ENCODE peak calls at places on chromosomes 7 and 10, in four cellular contexts. O is K562, B is A549, J is IMR-90. C is an unnamed sample.

GRCh38 chr7:149599636-149600206 is 102.1 kb upstream of the ZNF746 start:
- DNase-seq in O (no peak), B (no peak), J (no peak), C (no peak)

GRCh38 chr7:139714163-139714901 is 63.5 kb downstream of the HIPK2 start:
- DNase-seq in B (no peak), O (no peak), J (no peak), C (no peak)

GRCh38 chr10:48254745-48255144 is 19.8 kb downstream of the FRMPD2 start:
- DNase-seq in O (no peak), J (no peak), B (no peak), C (no peak)

GRCh38 chr10:77296534-77297369 is 340.9 kb downstream of the KCNMA1 start:
- DNase-seq in B (peak), O (no peak), J (no peak), C (no peak)

GRCh38 chr10:71253981-71254818 is 41.8 kb downstream of the UNC5B start:
- DNase-seq in J (no peak), B (no peak), O (no peak), C (no peak)

GRCh38 chr7:86282014-86282682 is 361.6 kb upstream of the GRM3 start:
- DNase-seq in B (no peak), O (no peak), J (no peak), C (no peak)

GRCh38 chr7:80253653-80254052 is 119.0 kb downstream of the GNAI1 start:
- DNase-seq in O (no peak), B (no peak), J (peak), C (no peak)

GRCh38 chr10:112744525-112744924 is 205.5 kb upstream of the TCF7L2 start:
- DNase-seq in B (no peak), J (no peak), O (no peak), C (no peak)

GRCh38 chr7:117974891-117975290 is 101.7 kb upstream of the CTTNBP2 start:
- DNase-seq in J (no peak), O (no peak), B (no peak), C (no peak)

GRCh38 chr10:125035136-125035535 is 93.2 kb downstream of the ZRANB1 start:
- DNase-seq in O (no peak), J (peak), B (peak), C (peak)

GRCh38 chr7:73964786-73965185 is 63.2 kb upstream of the ELN start:
- DNase-seq in B (no peak), J (no peak), O (no peak), C (no peak)

GRCh38 chr10:27742926-27743735 is 2.5 kb downstream of the MKX start:
- DNase-seq in B (peak), O (no peak), J (no peak), C (no peak)

GRCh38 chr7:94423865-94424264 is 29.2 kb downstream of the COL1A2 start:
- DNase-seq in J (peak), O (no peak), B (peak), C (no peak)

GRCh38 chr7:40717242-40717641 is 582.4 kb downstream of the SUGCT start:
- DNase-seq in J (peak), O (peak), B (peak), C (peak)

GRCh38 chr10:95188593-95188992 is 5.4 kb upstream of the ACSM6 start:
- DNase-seq in O (no peak), B (no peak), J (no peak), C (no peak)

GRCh38 chr7:121546632-121547340 is 150.7 kb upstream of the FAM3C start:
- DNase-seq in B (no peak), O (no peak), J (no peak), C (no peak)

GRCh38 chr7:100965723-100966541 is 3.4 kb upstream of the MUC12 start:
- DNase-seq in O (peak), B (peak), J (no peak), C (peak)

GRCh38 chr7:11650030-11650429 is 182.0 kb downstream of the THSD7A start:
- DNase-seq in O (no peak), J (no peak), B (no peak), C (no peak)

GRCh38 chr10:88651131-88651541 is 13.1 kb upstream of the LIPF start:
- DNase-seq in B (peak), O (no peak), J (peak), C (no peak)

GRCh38 chr7:5429253-5429856 is 5.7 kb upstream of the TNRC18 start:
- DNase-seq in O (peak), B (no peak), J (peak), C (no peak)

GRCh38 chr7:148492157-148492860 is 98.3 kb upstream of the C7orf33 start:
- DNase-seq in J (no peak), O (no peak), B (no peak), C (no peak)

GRCh38 chr7:13727279-13727678 is 262.2 kb downstream of the ETV1 start:
- DNase-seq in B (no peak), J (no peak), O (no peak), C (no peak)

GRCh38 chr10:97188234-97188847 is 2.6 kb upstream of the SLIT1 start:
- DNase-seq in O (no peak), B (no peak), J (no peak), C (no peak)

GRCh38 chr10:22437620-22438588 is 92.6 kb downstream of the SPAG6 start:
- DNase-seq in O (no peak), B (no peak), J (peak), C (no peak)

GRCh38 chr7:16646427-16647081 is 573 bp downstream of the BZW2 start:
- DNase-seq in O (peak), J (no peak), B (no peak), C (no peak)

DNA sequence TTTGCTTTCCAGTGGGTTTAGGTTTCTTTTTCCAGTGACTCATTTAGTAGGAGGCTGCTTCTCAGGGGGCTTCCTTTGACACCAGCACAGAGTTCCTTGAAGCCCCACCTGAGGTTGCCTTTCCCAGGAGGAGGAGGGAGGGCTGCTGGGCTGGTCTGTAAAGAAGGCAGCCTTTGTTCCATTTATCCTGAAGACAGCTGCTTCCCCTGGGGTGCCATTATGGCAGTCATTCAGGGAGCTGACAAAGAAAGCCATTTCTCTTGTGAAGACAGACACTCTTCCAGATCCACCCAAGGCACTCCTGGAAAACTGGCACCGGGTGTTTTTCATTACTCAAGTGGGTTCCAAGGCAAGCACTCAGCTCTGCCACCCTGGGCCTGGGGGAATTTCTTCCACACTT is 54.0 kb downstream of the MTURN start:
- DNase-seq in B (no peak), J (no peak), O (no peak), C (no peak)
- TF ChIP-seq CEBPB in B (no peak), J (no peak), O (no peak), C (no peak)

DNA sequence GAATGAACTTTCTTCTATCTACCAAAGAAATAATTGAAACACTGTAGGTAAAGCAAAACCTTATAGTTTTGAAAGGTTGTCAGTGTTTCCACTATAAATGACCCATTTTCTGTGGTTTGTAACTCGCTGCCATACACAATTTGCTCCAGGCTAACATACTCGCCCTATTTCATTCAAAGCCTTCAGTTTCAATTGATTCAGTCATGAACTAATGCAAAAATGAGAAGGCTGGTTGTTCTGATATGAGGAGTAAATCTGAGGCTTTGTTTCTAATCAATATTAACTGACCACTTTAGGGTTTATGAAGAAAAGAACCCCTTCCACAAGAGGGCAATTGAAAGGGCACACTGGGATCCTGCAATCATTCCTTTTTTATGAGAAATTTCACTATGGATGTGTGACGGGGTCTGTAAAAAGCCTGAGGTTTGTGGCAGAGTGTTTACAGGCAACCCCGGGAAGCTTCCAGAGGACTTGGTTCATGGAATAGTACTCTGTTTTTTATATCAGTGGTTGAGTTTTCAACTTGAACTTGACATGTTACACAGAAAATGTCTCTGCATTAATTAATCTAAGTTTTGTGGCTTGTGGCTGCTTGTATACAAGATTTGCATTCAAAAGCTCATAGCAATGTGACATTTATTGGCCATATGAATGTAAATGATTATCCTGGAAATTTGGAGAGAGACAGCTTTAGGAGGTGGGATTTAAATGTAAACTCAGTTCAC is 133.2 kb downstream of the NRP1 start:
- DNase-seq in B (no peak), J (no peak), O (no peak), C (no peak)
- TF ChIP-seq CEBPB in B (no peak), J (no peak), O (no peak), C (no peak)

GRCh38 chr7:95525503-95525902 is 39.8 kb downstream of the ASB4 start:
- DNase-seq in J (no peak), B (no peak), O (no peak), C (no peak)

GRCh38 chr7:95529701-95530100 is 44.0 kb downstream of the ASB4 start:
- DNase-seq in B (no peak), O (no peak), J (no peak), C (no peak)

GRCh38 chr7:95527776-95528250 is 42.1 kb downstream of the ASB4 start:
- DNase-seq in J (no peak), B (no peak), O (no peak), C (no peak)

GRCh38 chr7:95526128-95526738 is 40.5 kb downstream of the ASB4 start:
- DNase-seq in J (no peak), B (no peak), O (no peak), C (no peak)

DNA sequence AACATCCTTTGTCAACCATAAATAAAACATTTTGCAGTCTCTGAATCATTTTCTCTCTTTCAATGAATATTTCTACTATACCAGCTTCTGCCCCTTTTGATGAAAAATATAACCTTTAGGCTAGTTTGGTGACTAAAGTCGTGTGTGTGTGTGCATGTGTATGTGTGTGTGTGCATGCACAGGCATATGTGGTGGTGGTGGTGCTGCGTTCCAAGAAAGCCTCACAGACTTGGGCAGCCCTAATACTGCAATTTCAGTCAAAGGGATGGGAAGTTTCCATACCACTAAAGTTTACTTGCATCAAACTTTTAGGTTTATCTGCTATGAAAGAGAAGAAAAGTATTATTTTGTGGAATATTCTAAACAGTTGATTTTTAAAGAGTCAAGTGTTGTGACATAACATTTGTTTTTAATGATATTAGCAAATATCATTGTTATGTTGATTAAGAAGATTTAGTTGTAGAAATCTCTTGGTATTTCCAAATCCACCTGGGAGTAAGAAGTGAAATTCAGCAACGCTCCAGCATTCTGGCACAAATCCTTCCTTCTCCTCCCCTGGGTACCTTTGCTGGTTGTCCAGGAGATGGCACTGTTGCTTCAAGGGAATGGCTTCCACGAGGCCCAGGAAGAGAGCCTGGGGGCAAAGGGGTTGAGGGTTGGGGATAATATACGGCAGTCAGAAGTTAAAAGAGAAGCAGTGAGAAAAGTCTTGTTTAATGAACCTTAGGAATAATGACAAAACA is 41.5 kb downstream of the ASB4 start:
- DNase-seq in O (peak), B (peak), J (peak), C (peak)
- TF ChIP-seq CEBPB in O (peak), B (no peak), J (no peak), C (no peak)

DNA sequence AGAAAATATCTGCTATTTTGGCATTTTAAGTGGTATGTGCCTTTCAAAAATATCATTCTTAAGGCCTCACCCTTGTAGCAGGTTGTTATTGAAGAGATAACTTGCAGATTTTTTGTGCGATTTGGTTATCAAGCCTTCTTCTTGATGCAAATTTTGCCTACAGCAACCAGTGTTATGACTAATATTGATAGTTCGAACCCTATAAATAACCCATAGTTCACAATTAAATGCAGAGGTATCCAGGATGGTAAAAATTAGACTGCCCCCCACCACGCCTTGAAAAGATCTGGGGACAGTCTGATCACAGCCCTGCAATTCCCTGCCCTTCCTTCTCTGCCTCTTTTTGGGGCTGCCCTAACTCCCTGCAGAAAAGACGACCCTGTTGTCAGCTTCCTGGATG is 28.4 kb upstream of the RAPGEF5 start:
- DNase-seq in O (no peak), B (no peak), J (no peak), C (no peak)
- TF ChIP-seq CEBPB in O (no peak), B (no peak), J (no peak), C (no peak)

GRCh38 chr10:90718185-90718584 is 139.7 kb downstream of the HTR7 start:
- DNase-seq in J (no peak), O (no peak), B (no peak), C (no peak)

GRCh38 chr10:90707657-90708056 is 150.2 kb downstream of the HTR7 start:
- DNase-seq in J (no peak), O (no peak), B (no peak), C (no peak)

GRCh38 chr10:90709727-90710126 is 148.1 kb downstream of the HTR7 start:
- DNase-seq in O (no peak), J (no peak), B (no peak), C (no peak)

DNA sequence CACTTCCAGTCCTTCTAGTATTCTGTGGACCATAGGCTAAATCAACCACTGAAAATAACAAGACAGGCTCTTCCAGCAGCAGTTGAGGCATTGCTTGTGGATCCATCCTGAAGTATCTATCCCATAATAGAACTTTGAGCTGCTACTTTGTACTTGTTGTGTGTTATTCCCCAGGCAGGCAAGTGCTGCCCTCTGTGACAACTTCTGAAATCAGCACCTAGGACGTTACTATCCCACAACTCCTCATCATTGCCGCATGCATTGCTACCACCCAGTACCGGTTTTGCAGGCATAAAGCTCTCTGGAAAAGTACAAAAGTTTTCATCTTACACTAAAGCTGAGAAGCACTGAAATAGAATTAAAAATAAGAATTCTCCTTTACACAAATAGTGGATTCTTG is 145.3 kb downstream of the HTR7 start:
- DNase-seq in J (no peak), O (no peak), B (no peak), C (no peak)
- TF ChIP-seq CEBPB in J (no peak), O (no peak), B (no peak), C (no peak)

GRCh38 chr10:115427611-115428010 is 334.4 kb downstream of the ATRNL1 start:
- DNase-seq in J (no peak), B (no peak), O (no peak), C (no peak)

GRCh38 chr10:115436999-115437398 is 343.8 kb downstream of the ATRNL1 start:
- DNase-seq in B (no peak), J (no peak), O (no peak), C (no peak)

GRCh38 chr10:115432188-115432819 is 339.1 kb downstream of the ATRNL1 start:
- DNase-seq in B (peak), O (no peak), J (peak), C (peak)
- TF ChIP-seq CEBPB in B (no peak), O (no peak), J (no peak), C (no peak)

GRCh38 chr10:29619273-29619672 is 15.5 kb downstream of the SVIL start:
- DNase-seq in B (peak), J (peak), O (no peak), C (no peak)
- TF ChIP-seq CEBPB in B (no peak), J (peak), O (no peak), C (no peak)

GRCh38 chr10:119340893-119341235 is 133.5 kb downstream of the GRK5 start:
- DNase-seq in B (no peak), J (no peak), O (no peak), C (no peak)

GRCh38 chr10:119343001-119343601 is 135.7 kb downstream of the GRK5 start:
- DNase-seq in J (no peak), O (no peak), B (no peak), C (no peak)

GRCh38 chr10:119344381-119344780 is 137.0 kb downstream of the GRK5 start:
- DNase-seq in B (no peak), J (no peak), O (no peak), C (no peak)

GRCh38 chr10:119341236-119342016 is 134.1 kb downstream of the GRK5 start:
- DNase-seq in B (peak), J (peak), O (no peak), C (no peak)

DNA sequence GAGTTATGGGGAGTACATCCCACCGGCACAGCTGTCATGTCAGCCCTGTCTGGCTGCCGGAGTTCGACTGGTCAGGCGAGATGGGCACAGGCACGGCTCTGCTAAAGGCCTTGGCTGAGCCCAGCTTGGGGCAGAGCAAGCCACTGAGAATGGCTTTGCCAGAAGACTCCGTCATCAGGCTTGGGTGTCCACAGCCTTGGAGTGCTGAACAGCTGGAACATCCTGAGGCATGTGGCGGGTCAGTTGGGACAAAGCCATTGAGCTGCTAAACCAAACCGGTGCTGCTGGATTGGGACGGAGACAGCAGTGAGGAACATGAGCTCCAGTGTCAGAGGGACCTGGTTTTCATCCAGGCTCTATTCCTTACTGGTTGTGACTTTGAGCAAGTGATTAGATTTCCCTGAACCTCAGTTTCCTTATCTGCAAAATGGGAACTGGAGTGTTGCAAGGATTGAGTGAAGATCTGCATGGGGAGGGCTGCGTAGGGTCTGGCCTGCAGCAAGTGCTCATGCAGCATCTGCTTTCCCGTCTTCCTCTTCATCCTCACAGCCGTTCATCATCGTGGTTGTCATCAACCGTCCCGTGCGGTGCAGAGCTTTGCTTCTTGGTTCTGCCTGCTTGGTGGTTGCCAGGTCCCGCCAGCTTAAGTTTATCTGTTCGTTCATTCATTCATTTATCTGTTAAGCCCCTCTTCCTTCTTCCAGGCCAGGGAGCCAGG is 134.8 kb downstream of the GRK5 start:
- DNase-seq in O (no peak), B (no peak), J (peak), C (no peak)
- TF ChIP-seq CEBPB in O (no peak), B (no peak), J (no peak), C (no peak)

C was measured in HCT116.